ENCODE peak calls at places on chromosome 14, in eight cellular contexts. G is stimulated activated CD8-positive, alpha-beta memory T cell treated with anti-CD3 and anti-CD28 coated beads, Interleukin-4, amount 100 ng/mL, for 4 hours; B is NCI-H2107; C is frontal cortex; N is stimulated activated CD4-positive, alpha-beta T cell treated with anti-CD3 and anti-CD28 coated beads, TNF-alpha, amount 100 ng/mL, for 24 hours; M is stromal cell of bone marrow; H is non-pigmented ciliary epithelial cell; V is NCI-H1417. K is an unnamed sample.

GRCh38 chr14:100890451-100890850 is 13.1 kb downstream of the RTL1 start:
- DNase-seq in G (no peak), B (no peak), C (no peak), N (no peak), M (no peak), H (no peak), V (no peak), K (no peak)

GRCh38 chr14:99737451-99737951 is 53.4 kb downstream of the CYP46A1 start:
- DNase-seq in G (no peak), B (no peak), C (peak), N (no peak), M (no peak), H (no peak), V (peak), K (no peak)

GRCh38 chr14:92425101-92425500 is 88.5 kb upstream of the RIN3 start:
- DNase-seq in G (no peak), B (no peak), C (no peak), N (no peak), M (peak), H (peak), V (no peak), K (peak)

GRCh38 chr14:100639280-100639679 is 52.1 kb upstream of the BEGAIN start:
- DNase-seq in G (no peak), B (no peak), C (no peak), N (no peak), M (no peak), H (no peak), V (no peak), K (no peak)

GRCh38 chr14:101776315-101776714 is 14.8 kb downstream of the PPP2R5C start:
- DNase-seq in G (no peak), B (no peak), C (no peak), N (no peak), M (no peak), H (no peak), V (no peak), K (no peak)

GRCh38 chr14:99670361-99671229 is 13.5 kb upstream of the CYP46A1 start:
- DNase-seq in G (no peak), B (no peak), C (no peak), N (no peak), M (no peak), H (no peak), V (no peak), K (no peak)

GRCh38 chr14:100104523-100105300 is 39.5 kb downstream of the EVL start:
- DNase-seq in G (no peak), B (no peak), C (no peak), N (no peak), M (peak), H (no peak), V (no peak), K (no peak)

GRCh38 chr14:94129758-94130414 is 482 bp upstream of the IFI27L2 start:
- DNase-seq in G (no peak), B (no peak), C (no peak), N (no peak), M (peak), H (no peak), V (peak), K (no peak)

GRCh38 chr14:72049462-72049861 is 117.2 kb downstream of the RGS6 start:
- DNase-seq in G (no peak), B (no peak), C (peak), N (peak), M (no peak), H (no peak), V (peak), K (no peak)

GRCh38 chr14:38367922-38368321 is 112.0 kb upstream of the CLEC14A start:
- DNase-seq in G (no peak), B (no peak), C (no peak), N (no peak), M (no peak), H (no peak), V (no peak), K (no peak)

GRCh38 chr14:104451474-104451873 is 128.1 kb upstream of the C14orf180 start:
- DNase-seq in G (no peak), B (no peak), C (no peak), N (no peak), M (no peak), H (no peak), V (no peak), K (no peak)

GRCh38 chr14:75549169-75549568 is 26.9 kb downstream of the BATF start:
- DNase-seq in G (no peak), B (no peak), C (no peak), N (no peak), M (no peak), H (no peak), V (no peak), K (no peak)

GRCh38 chr14:73263606-73264005 is 26.3 kb downstream of the PAPLN start:
- DNase-seq in G (no peak), B (no peak), C (peak), N (no peak), M (no peak), H (no peak), V (peak), K (no peak)

GRCh38 chr14:70098257-70098809 is 90.4 kb downstream of the SLC8A3 start:
- DNase-seq in G (no peak), B (no peak), C (no peak), N (no peak), M (peak), H (no peak), V (peak), K (no peak)

GRCh38 chr14:32650030-32650429 is 288.6 kb upstream of the NPAS3 start:
- DNase-seq in G (no peak), B (no peak), C (no peak), N (no peak), M (no peak), H (no peak), V (no peak), K (no peak)

GRCh38 chr14:106556665-106557289 is 1030.4 kb downstream of the TMEM121 start:
- DNase-seq in G (peak), B (peak), C (no peak), N (peak), M (no peak), H (no peak), V (peak), K (no peak)

GRCh38 chr14:58628381-58628780 is 9.4 kb upstream of the DACT1 start:
- DNase-seq in G (no peak), B (no peak), C (no peak), N (no peak), M (no peak), H (no peak), V (no peak), K (no peak)

GRCh38 chr14:79730911-79731310 is 480.4 kb downstream of the DIO2 start:
- DNase-seq in G (no peak), B (no peak), C (no peak), N (no peak), M (peak), H (peak), V (no peak), K (no peak)

K was measured in kidney epithelial cell.